ENCODE peak calls at places on chromosomes 13 and 19, in four cellular contexts. B is GM13977, D is glutamatergic neuron, N is B cell. C is an unnamed sample.

GRCh38 chr13:27132538-27132937 is 39.1 kb downstream of the USP12 start:
- DNase-seq in N (no peak), B (no peak), D (no peak), C (no peak)

GRCh38 chr13:110409581-110409992 is 102.5 kb downstream of the COL4A2 start:
- DNase-seq in D (no peak), N (no peak), B (no peak), C (no peak)

GRCh38 chr19:35995655-35995993 is 636 bp downstream of the SDHAF1 start:
- DNase-seq in D (peak), N (no peak), B (peak), C (peak)

GRCh38 chr13:82947121-82948077 is 934.9 kb downstream of the SLITRK1 start:
- DNase-seq in N (no peak), B (no peak), D (no peak), C (no peak)

GRCh38 chr13:75685239-75685697 is 49.1 kb downstream of the LMO7 start:
- DNase-seq in N (no peak), D (no peak), B (no peak), C (no peak)

GRCh38 chr13:32624441-32624840 is 38.2 kb downstream of the PDS5B start:
- DNase-seq in D (no peak), N (no peak), B (no peak), C (no peak)

GRCh38 chr13:45086484-45086883 is 33.8 kb upstream of the GTF2F2 start:
- DNase-seq in N (no peak), D (no peak), B (no peak), C (no peak)

GRCh38 chr13:51849145-51850101 is 4.4 kb upstream of the TMEM272 start:
- DNase-seq in D (peak), B (peak), N (no peak), C (peak)

GRCh38 chr13:30314562-30314961 is 7.2 kb upstream of the KATNAL1 start:
- DNase-seq in N (no peak), D (no peak), B (no peak), C (no peak)

GRCh38 chr13:36130168-36130541 is 1.0 kb downstream of the DCLK1 start:
- DNase-seq in N (no peak), D (peak), B (no peak), C (no peak)

GRCh38 chr13:45784755-45785675 is 66.5 kb downstream of the SIAH3 start:
- DNase-seq in B (no peak), N (no peak), D (no peak), C (no peak)

GRCh38 chr13:109665781-109666249 is 120.6 kb downstream of the IRS2 start:
- DNase-seq in N (no peak), D (no peak), B (no peak), C (no peak)

GRCh38 chr19:35355851-35356460 is 2.3 kb upstream of the FFAR3 start:
- DNase-seq in D (no peak), B (peak), N (no peak), C (no peak)

GRCh38 chr19:32691952-32692726 is 518 bp downstream of the NUDT19 start:
- DNase-seq in N (peak), D (peak), B (peak), C (peak)

GRCh38 chr13:113846639-113847318 is 17.1 kb downstream of the GAS6 start:
- DNase-seq in B (no peak), D (no peak), N (no peak), C (no peak)

GRCh38 chr13:29802621-29803020 is 47.8 kb downstream of the UBL3 start:
- DNase-seq in D (no peak), N (no peak), B (no peak), C (no peak)

GRCh38 chr19:475360-475759 is 14.5 kb upstream of the SHC2 start:
- DNase-seq in B (no peak), D (peak), N (no peak), C (no peak)

GRCh38 chr19:9128171-9128570 is 1.4 kb upstream of the OR7G3 start:
- DNase-seq in B (no peak), N (no peak), D (no peak), C (no peak)

GRCh38 chr13:19910336-19911072 is 47.1 kb upstream of the ZMYM5 start:
- DNase-seq in N (no peak), D (no peak), B (no peak), C (no peak)

GRCh38 chr19:3785464-3785937 is 680 bp downstream of the MATK start:
- DNase-seq in N (no peak), D (no peak), B (no peak), C (no peak)

GRCh38 chr13:73987618-73988017 is 146.6 kb downstream of the KLF12 start:
- DNase-seq in D (no peak), B (no peak), N (no peak), C (no peak)

GRCh38 chr19:46943150-46943946 is 76.3 kb upstream of the NPAS1 start:
- DNase-seq in D (no peak), B (no peak), N (no peak), C (no peak)

GRCh38 chr13:46211116-46211515 is 612 bp upstream of the LRRC63 start:
- DNase-seq in D (no peak), B (peak), N (no peak), C (no peak)

GRCh38 chr19:8731428-8732169 is 10.2 kb downstream of the OR2Z1 start:
- DNase-seq in N (no peak), B (no peak), D (no peak), C (peak)

GRCh38 chr13:97109256-97109655 is 112.9 kb upstream of the MBNL2 start:
- DNase-seq in N (no peak), B (no peak), D (no peak), C (no peak)

GRCh38 chr13:60009300-60010248 is 154.2 kb downstream of the DIAPH3 start:
- DNase-seq in B (no peak), D (no peak), N (no peak), C (no peak)

GRCh38 chr13:95099541-95099940 is 201.7 kb downstream of the ABCC4 start:
- DNase-seq in B (no peak), D (no peak), N (no peak), C (no peak)

GRCh38 chr19:13215572-13216380 is 65.6 kb downstream of the IER2 start:
- DNase-seq in N (no peak), B (no peak), D (no peak), C (no peak)

GRCh38 chr19:16343156-16343555 is 18.5 kb downstream of the KLF2 start:
- DNase-seq in D (no peak), N (no peak), B (no peak), C (no peak)

GRCh38 chr13:79780240-79780639 is 299.3 kb downstream of the NDFIP2 start:
- DNase-seq in B (no peak), D (no peak), N (no peak), C (no peak)

GRCh38 chr13:66774046-66774445 is 456.1 kb downstream of the PCDH9 start:
- DNase-seq in D (no peak), B (no peak), N (no peak), C (no peak)

GRCh38 chr13:49651775-49652690 is 23.7 kb downstream of the ARL11 start:
- DNase-seq in D (no peak), N (no peak), B (no peak), C (peak)

GRCh38 chr13:49649963-49650312 is 21.6 kb downstream of the ARL11 start:
- DNase-seq in N (no peak), B (no peak), D (no peak), C (no peak)

GRCh38 chr13:49655906-49656305 is 27.6 kb downstream of the ARL11 start:
- DNase-seq in B (no peak), N (no peak), D (no peak), C (no peak)

GRCh38 chr13:49653478-49653877 is 25.2 kb downstream of the ARL11 start:
- DNase-seq in N (no peak), D (no peak), B (no peak), C (no peak)

DNA sequence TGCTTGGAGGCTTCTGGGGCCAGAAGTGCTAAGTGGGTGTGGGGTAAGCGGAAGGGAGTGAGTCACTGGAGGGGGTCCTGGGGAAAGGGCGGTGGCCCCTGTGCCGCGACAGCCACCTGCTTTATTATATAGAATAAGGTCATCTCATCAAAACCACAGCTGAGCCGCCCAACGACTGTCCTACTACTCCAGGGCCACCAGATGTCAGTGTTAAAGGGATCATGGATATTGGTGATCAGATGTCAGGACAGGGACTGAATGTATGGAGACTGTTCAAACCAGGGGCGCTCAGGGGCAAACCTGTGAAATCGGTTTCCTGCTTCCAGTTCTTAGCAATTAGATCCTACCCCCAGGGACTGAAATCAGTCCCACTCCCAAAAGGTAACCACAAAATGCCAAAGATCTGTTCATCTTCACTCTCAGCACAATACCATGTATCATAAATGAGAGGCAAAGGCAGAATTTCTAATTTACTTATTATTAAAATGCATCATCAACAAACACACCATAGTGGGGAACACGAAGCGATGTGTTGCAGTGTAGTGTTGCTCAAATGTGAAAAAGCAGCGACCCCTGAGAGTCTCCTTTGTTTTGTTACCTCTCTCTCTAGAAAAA is 24.5 kb downstream of the ARL11 start:
- DNase-seq in D (peak), B (peak), N (no peak), C (peak)
- TF ChIP-seq CTCF in D (peak), B (peak), N (peak), C (peak)

GRCh38 chr19:2329528-2329927 is 1.0 kb downstream of the SPPL2B start:
- DNase-seq in D (no peak), B (no peak), N (no peak), C (no peak)
- TF ChIP-seq CTCF in D (no peak), B (no peak), N (no peak), C (no peak)

GRCh38 chr19:18776288-18776594 is 14.9 kb downstream of the COMP start:
- DNase-seq in D (no peak), N (no peak), B (no peak), C (no peak)
- TF ChIP-seq CTCF in D (no peak), N (no peak), B (no peak), C (no peak)

DNA sequence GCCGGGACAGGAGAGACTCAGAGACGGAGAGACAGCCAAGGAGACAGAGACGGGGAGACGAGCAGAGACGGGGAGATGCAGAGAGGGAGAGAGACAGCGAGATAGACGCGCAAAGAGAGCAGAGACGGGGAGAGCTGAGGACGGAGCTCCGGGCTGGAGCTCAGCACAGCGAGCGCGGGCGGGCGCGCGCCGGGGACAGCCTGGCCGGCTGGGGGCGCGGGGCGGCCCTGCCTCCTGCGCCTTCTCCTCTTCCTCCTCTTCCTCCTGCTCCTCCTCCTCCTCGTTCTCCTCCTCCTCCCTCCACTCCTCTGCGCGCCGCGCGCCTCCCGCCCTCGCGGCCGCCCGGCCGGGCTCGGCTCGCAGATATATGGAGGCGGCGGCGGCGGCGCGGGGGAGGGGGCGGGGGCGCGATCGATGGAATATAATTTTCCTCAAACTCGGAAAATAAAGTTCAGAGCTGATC is at the start of gene ERFL:
- DNase-seq in D (no peak), N (no peak), B (peak), C (peak)
- TF ChIP-seq CTCF in D (no peak), N (no peak), B (peak), C (no peak)

GRCh38 chr19:55098716-55099556 is 18.5 kb downstream of the PPP1R12C start:
- DNase-seq in N (no peak), B (no peak), D (peak), C (peak)
- TF ChIP-seq CTCF in N (no peak), B (peak), D (peak), C (peak)